ENCODE peak calls at places on chromosomes 12 and 14, in four cellular contexts. C is pancreas, I is bronchial epithelial cell, Z is adipocyte. S is an unnamed sample.

GRCh38 chr12:111753144-111753881 is 13.4 kb upstream of the ALDH2 start:
- DNase-seq in Z (peak; percentile 65), C (peak; percentile 71), I (peak; percentile 47), S (peak; percentile 49)

GRCh38 chr12:38906482-38907170 is 1.2 kb upstream of the CPNE8 start:
- DNase-seq in I (peak; percentile 78), C (peak; percentile 84), Z (peak; percentile 51), S (peak; percentile 91)

GRCh38 chr14:92596328-92596943 is 82.9 kb downstream of the RIN3 start:
- DNase-seq in C (no peak), I (no peak), Z (no peak), S (no peak)

GRCh38 chr12:113766133-113766879 is 199.8 kb downstream of the RBM19 start:
- DNase-seq in Z (no peak), I (no peak), C (no peak), S (no peak)

GRCh38 chr14:96167224-96168148 is 37.2 kb upstream of the BDKRB2 start:
- DNase-seq in C (no peak), Z (peak; percentile 57), I (peak; percentile 83), S (peak; percentile 74)

GRCh38 chr14:32370720-32371119 is 41.6 kb downstream of the AKAP6 start:
- DNase-seq in I (peak; percentile 96), Z (peak; percentile 76), C (no peak), S (no peak)

GRCh38 chr14:50523271-50524041 is 8.9 kb downstream of the MAP4K5 start:
- DNase-seq in I (no peak), C (no peak), Z (no peak), S (no peak)

GRCh38 chr12:59650594-59651229 is 54.9 kb downstream of the SLC16A7 start:
- DNase-seq in C (peak; percentile 27), I (no peak), Z (no peak), S (no peak)

GRCh38 chr12:108495054-108495453 is 20.0 kb upstream of the FICD start:
- DNase-seq in C (no peak), I (peak; percentile 36), Z (peak; percentile 43), S (peak; percentile 18)

GRCh38 chr12:119206348-119207075 is 27.8 kb downstream of the HSPB8 start:
- DNase-seq in C (no peak), Z (no peak), I (no peak), S (no peak)

GRCh38 chr14:70882771-70883492 is 24.3 kb upstream of the PCNX1 start:
- DNase-seq in Z (no peak), C (no peak), I (peak; percentile 69), S (peak; percentile 14)

GRCh38 chr14:53432378-53432802 is 279.3 kb upstream of the DDHD1 start:
- DNase-seq in C (no peak), I (peak; percentile 57), Z (peak; percentile 66), S (peak; percentile 31)

GRCh38 chr14:90412058-90412457 is 15.2 kb downstream of the CALM1 start:
- DNase-seq in C (no peak), Z (peak; percentile 24), I (no peak), S (no peak)

GRCh38 chr12:20560935-20561334 is 134.2 kb upstream of the SLCO1C1 start:
- DNase-seq in I (no peak), Z (no peak), C (no peak), S (no peak)

GRCh38 chr12:84986586-84986985 is 49.5 kb downstream of the TSPAN19 start:
- DNase-seq in Z (no peak), C (no peak), I (no peak), S (no peak)

GRCh38 chr12:113235976-113236375 is 14.7 kb downstream of the TPCN1 start:
- DNase-seq in C (no peak), Z (no peak), I (no peak), S (no peak)

GRCh38 chr12:13028825-13029570 is 15.2 kb upstream of the FAM234B start:
- DNase-seq in Z (no peak), C (no peak), I (no peak), S (no peak)

GRCh38 chr14:37172024-37172869 is at the start of gene SLC25A21:
- DNase-seq in C (peak; percentile 76), Z (peak; percentile 90), I (peak; percentile 76), S (peak; percentile 76)

GRCh38 chr12:80041691-80042090 is 57.6 kb upstream of the OTOGL start:
- DNase-seq in Z (peak; percentile 74), I (peak; percentile 52), C (no peak), S (peak; percentile 27)

GRCh38 chr14:77364146-77364545 is 12.7 kb downstream of the TMED8 start:
- DNase-seq in I (no peak), Z (no peak), C (no peak), S (no peak)

GRCh38 chr14:37709419-37710195 is 114.2 kb downstream of the TTC6 start:
- DNase-seq in I (peak; percentile 45), Z (peak; percentile 63), C (no peak), S (no peak)

GRCh38 chr12:13167226-13167625 is 29.3 kb upstream of the EMP1 start:
- DNase-seq in C (no peak), I (peak; percentile 89), Z (no peak), S (no peak)

GRCh38 chr12:92070054-92070863 is 75.4 kb downstream of the BTG1 start:
- DNase-seq in I (no peak), C (peak; percentile 85), Z (no peak), S (no peak)

GRCh38 chr14:33163109-33163508 is 224.4 kb downstream of the NPAS3 start:
- DNase-seq in C (no peak), I (no peak), Z (no peak), S (no peak)

GRCh38 chr12:25058012-25058411 is 109.1 kb upstream of the BCAT1 start:
- DNase-seq in I (no peak), C (no peak), Z (no peak), S (no peak)

GRCh38 chr12:87274594-87275245 is 754.5 kb downstream of the C12orf50 start:
- DNase-seq in I (peak; percentile 31), C (no peak), Z (peak; percentile 42), S (no peak)

GRCh38 chr12:685388-685787 is 22.1 kb upstream of the NINJ2 start:
- DNase-seq in I (peak; percentile 86), C (no peak), Z (no peak), S (peak; percentile 55)

GRCh38 chr12:11954181-11954580 is 116.6 kb upstream of the BCL2L14 start:
- DNase-seq in C (no peak), I (no peak), Z (no peak), S (no peak)

GRCh38 chr12:31220633-31221565 is 105.1 kb downstream of the SINHCAF start:
- DNase-seq in Z (peak; percentile 23), I (peak; percentile 58), C (no peak), S (peak; percentile 79)

GRCh38 chr12:32780111-32780510 is 24.4 kb upstream of the YARS2 start:
- DNase-seq in I (no peak), C (no peak), Z (no peak), S (no peak)

GRCh38 chr12:97778111-97778510 is 315.5 kb downstream of the RMST start:
- DNase-seq in I (no peak), Z (no peak), C (no peak), S (no peak)

GRCh38 chr12:8455727-8456360 is at the start of gene CLEC6A:
- DNase-seq in C (no peak), I (no peak), Z (no peak), S (no peak)

GRCh38 chr12:10364839-10365681 is 24.8 kb downstream of the KLRK1 start:
- DNase-seq in C (peak; percentile 85), Z (peak; percentile 90), I (peak; percentile 77), S (peak; percentile 80)

GRCh38 chr12:109482491-109482890 is 5.1 kb downstream of the UBE3B start:
- DNase-seq in C (no peak), I (no peak), Z (no peak), S (no peak)

GRCh38 chr12:120282229-120282628 is 9.5 kb downstream of the RNU4-2 start:
- DNase-seq in I (no peak), C (no peak), Z (no peak), S (no peak)

GRCh38 chr12:25130741-25131188 is 64.2 kb downstream of the DNAI7 start:
- DNase-seq in I (peak; percentile 70), Z (peak; percentile 88), C (no peak), S (no peak)

GRCh38 chr12:53805801-53806200 is 54.0 kb upstream of the CISTR start:
- DNase-seq in C (no peak), Z (no peak), I (no peak), S (no peak)

GRCh38 chr12:53808023-53808705 is 56.4 kb upstream of the CISTR start:
- DNase-seq in C (no peak), I (no peak), Z (no peak), S (no peak)

GRCh38 chr12:53809005-53809404 is 57.2 kb upstream of the CISTR start:
- DNase-seq in I (no peak), Z (no peak), C (no peak), S (no peak)

GRCh38 chr12:53806689-53807088 is 54.9 kb upstream of the CISTR start:
- DNase-seq in Z (peak; percentile 44), C (no peak), I (no peak), S (peak; percentile 61)

GRCh38 chr12:53807322-53807721 is 55.5 kb upstream of the CISTR start:
- DNase-seq in Z (no peak), I (no peak), C (no peak), S (no peak)
- H3K27me3 ChIP-seq in Z (peaks cover 49% of the 10 kb centered on the region), I (peaks cover 34% of the 10 kb centered on the region), C (no peaks in the 10 kb centered on the region), S (no peaks in the 10 kb centered on the region)

GRCh38 chr14:99203080-99203479 is 68.9 kb downstream of the BCL11B start:
- DNase-seq in Z (no peak), I (no peak), C (no peak), S (no peak)
- H3K36me3 ChIP-seq in Z (no peaks in the 10 kb centered on the region), I (no peaks in the 10 kb centered on the region), C (no peaks in the 10 kb centered on the region), S (no peaks in the 10 kb centered on the region)

DNA sequence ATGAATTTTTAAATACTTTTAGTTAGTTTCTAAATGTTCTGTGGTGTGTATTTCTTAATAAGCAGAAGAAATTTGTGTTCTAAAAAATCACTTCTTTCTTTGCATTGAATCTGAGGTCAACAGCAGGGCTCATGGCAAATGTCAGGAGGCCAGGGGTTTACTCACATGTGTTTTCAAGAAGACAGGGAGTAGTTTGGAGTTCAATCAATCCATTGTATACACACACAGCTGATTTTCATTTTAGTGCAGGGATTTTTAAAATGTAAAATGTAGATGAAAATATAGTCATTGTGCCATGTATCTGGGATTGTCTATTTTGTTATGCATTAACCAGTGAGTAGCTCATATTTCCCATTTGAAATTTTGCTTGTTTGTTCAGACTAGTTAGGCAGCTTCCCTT is 62.1 kb downstream of the EML1 start:
- DNase-seq in C (no peak), I (no peak), Z (no peak), S (no peak)
- H3K27me3 ChIP-seq in C (no peaks in the 10 kb centered on the region), I (no peaks in the 10 kb centered on the region), Z (no peaks in the 10 kb centered on the region), S (no peaks in the 10 kb centered on the region)

DNA sequence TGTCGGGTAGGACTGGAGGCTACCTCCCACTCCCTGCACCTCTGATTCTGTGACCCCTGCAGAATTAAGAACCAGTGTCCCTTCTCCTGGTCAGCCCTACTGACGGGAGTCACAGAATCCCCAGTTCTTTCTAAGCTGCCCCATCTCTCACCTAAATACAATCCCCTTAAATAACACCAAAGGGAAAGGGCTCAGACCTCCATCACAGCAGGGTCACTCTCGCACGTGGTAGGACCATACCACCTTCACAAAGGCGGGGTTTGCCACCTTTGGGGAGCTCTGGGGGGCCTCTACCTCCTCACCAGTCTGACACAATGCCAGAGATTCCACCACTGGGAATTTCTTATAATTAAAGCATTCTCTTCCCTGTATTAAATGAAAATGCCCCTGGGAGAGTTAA is 35.6 kb downstream of the DAD1 start:
- DNase-seq in I (no peak), C (no peak), Z (no peak), S (no peak)
- H3K36me3 ChIP-seq in I (no peaks in the 10 kb centered on the region), C (no peaks in the 10 kb centered on the region), Z (no peaks in the 10 kb centered on the region), S (no peaks in the 10 kb centered on the region)

GRCh38 chr12:3380200-3381020 is 110.6 kb upstream of the PRMT8 start:
- DNase-seq in Z (no peak), I (peak; percentile 9), C (no peak), S (peak; percentile 44)
- H3K27me3 ChIP-seq in Z (peaks cover 8% of the 10 kb centered on the region), I (no peaks in the 10 kb centered on the region), C (no peaks in the 10 kb centered on the region), S (no peaks in the 10 kb centered on the region)

GRCh38 chr12:122538496-122538895 is 11.4 kb downstream of the KNTC1 start:
- DNase-seq in C (no peak), I (no peak), Z (no peak), S (no peak)
- H3K36me3 ChIP-seq in C (no peaks in the 10 kb centered on the region), I (peaks cover 3% of the 10 kb centered on the region), Z (peaks cover 3% of the 10 kb centered on the region), S (peaks cover 69% of the 10 kb centered on the region)

GRCh38 chr12:130169256-130169655 is 7.0 kb downstream of the FZD10 start:
- DNase-seq in C (no peak), I (no peak), Z (no peak), S (no peak)
- H3K27me3 ChIP-seq in C (no peaks in the 10 kb centered on the region), I (peaks cover 5% of the 10 kb centered on the region), Z (peaks cover 52% of the 10 kb centered on the region), S (peaks cover 7% of the 10 kb centered on the region)

S was measured in MG63.